ENCODE peak calls at places on chromosomes 13 and 19, in five cellular contexts. X, B, H, C and Z are unnamed samples.
A peak's percentile ranks its signal among the peaks of the same experiment; 100 is the strongest.

GRCh38 chr19:55552620-55553019 is 7.3 kb upstream of the SBK3 start:
- DNase-seq in X (no peak), B (no peak), H (no peak), C (peak; percentile 43), Z (no peak)

GRCh38 chr19:51203941-51204720 is 20.7 kb upstream of the CD33 start:
- DNase-seq in X (no peak), B (no peak), H (no peak), C (no peak), Z (no peak)

GRCh38 chr19:38358071-38358470 is 16.3 kb upstream of the PSMD8 start:
- DNase-seq in X (no peak), B (no peak), H (no peak), C (no peak), Z (no peak)

GRCh38 chr19:58406818-58407657 is 1.4 kb upstream of the ZNF584 start:
- DNase-seq in X (no peak), B (no peak), H (no peak), C (peak; percentile 58), Z (no peak)

GRCh38 chr13:79062291-79062690 is 343.8 kb downstream of the RBM26 start:
- DNase-seq in X (no peak), B (no peak), H (no peak), C (no peak), Z (no peak)

GRCh38 chr19:38917516-38917915 is 5.5 kb upstream of the CCER2 start:
- DNase-seq in X (no peak), B (no peak), H (no peak), C (no peak), Z (no peak)

GRCh38 chr13:84263354-84264069 is 381.2 kb upstream of the SLITRK1 start:
- DNase-seq in X (peak; percentile 3), B (no peak), H (no peak), C (no peak), Z (no peak)

GRCh38 chr19:48794291-48794690 is 16.5 kb downstream of the BCAT2 start:
- DNase-seq in X (no peak), B (no peak), H (no peak), C (no peak), Z (no peak)

GRCh38 chr13:28316129-28316528 is 177.8 kb downstream of the PAN3 start:
- DNase-seq in X (no peak), B (no peak), H (no peak), C (peak; percentile 61), Z (no peak)

GRCh38 chr19:2381151-2381822 is 21.2 kb downstream of the TMPRSS9 start:
- DNase-seq in X (no peak), B (no peak), H (no peak), C (no peak), Z (no peak)

GRCh38 chr13:93723316-93723715 is 496.7 kb downstream of the GPC6 start:
- DNase-seq in X (no peak), B (no peak), H (no peak), C (no peak), Z (no peak)

GRCh38 chr13:95834134-95834765 is 157.3 kb downstream of the DNAJC3 start:
- DNase-seq in X (peak; percentile 28), B (peak; percentile 26), H (peak; percentile 56), C (peak; percentile 32), Z (peak; percentile 81)

GRCh38 chr19:39848392-39848791 is 2.2 kb upstream of the FBL start:
- DNase-seq in X (no peak), B (no peak), H (no peak), C (no peak), Z (no peak)

GRCh38 chr19:51571599-51571998 is 516 bp downstream of the ZNF175 start:
- DNase-seq in X (no peak), B (no peak), H (no peak), C (no peak), Z (no peak)

GRCh38 chr13:21240586-21240985 is 64.1 kb downstream of the MRPL57 start:
- DNase-seq in X (no peak), B (no peak), H (no peak), C (no peak), Z (no peak)

DNA sequence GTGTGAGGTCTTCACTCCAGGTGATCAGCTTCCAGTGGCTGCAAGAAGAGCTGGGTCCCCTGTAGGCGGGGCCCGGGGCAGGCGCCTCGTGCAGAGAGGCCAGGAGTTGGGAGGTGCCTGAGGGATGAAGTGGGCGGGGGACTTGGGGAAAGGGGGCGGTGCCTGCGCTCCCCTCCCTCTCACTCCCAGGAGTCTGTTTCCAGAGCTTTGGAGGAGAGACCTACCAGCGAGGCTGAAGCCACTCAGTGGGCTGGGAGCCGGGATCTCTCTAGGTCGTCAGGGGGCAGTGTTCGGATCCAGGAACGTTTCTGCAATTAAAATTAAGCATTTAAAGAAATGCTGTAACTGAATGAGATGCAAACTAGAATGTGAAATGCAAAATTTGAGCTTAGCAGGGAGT is 11.8 kb downstream of the ZNF160 start:
- DNase-seq in X (no peak), B (no peak), H (peak; percentile 37), C (no peak), Z (peak; percentile 79)
- TF ChIP-seq KDM1A in X (no peak), B (no peak), H (no peak), C (no peak), Z (no peak)

GRCh38 chr13:36341718-36342117 is 4.5 kb downstream of the SPART start:
- DNase-seq in X (no peak), B (no peak), H (no peak), C (no peak), Z (no peak)
- TF ChIP-seq MAX in X (no peak), B (no peak), H (no peak), C (no peak), Z (no peak)

GRCh38 chr19:54298357-54299125 is 14.4 kb downstream of the LILRA5 start:
- DNase-seq in X (no peak), B (no peak), H (no peak), C (no peak), Z (no peak)

GRCh38 chr19:54299515-54299914 is 13.5 kb downstream of the LILRA5 start:
- DNase-seq in X (no peak), B (no peak), H (no peak), C (no peak), Z (no peak)

GRCh38 chr19:54297759-54298305 is 15.1 kb downstream of the LILRA5 start:
- DNase-seq in X (no peak), B (no peak), H (no peak), C (no peak), Z (no peak)

GRCh38 chr19:54299126-54299498 is 13.9 kb downstream of the LILRA5 start:
- DNase-seq in X (no peak), B (no peak), H (no peak), C (no peak), Z (no peak)

DNA sequence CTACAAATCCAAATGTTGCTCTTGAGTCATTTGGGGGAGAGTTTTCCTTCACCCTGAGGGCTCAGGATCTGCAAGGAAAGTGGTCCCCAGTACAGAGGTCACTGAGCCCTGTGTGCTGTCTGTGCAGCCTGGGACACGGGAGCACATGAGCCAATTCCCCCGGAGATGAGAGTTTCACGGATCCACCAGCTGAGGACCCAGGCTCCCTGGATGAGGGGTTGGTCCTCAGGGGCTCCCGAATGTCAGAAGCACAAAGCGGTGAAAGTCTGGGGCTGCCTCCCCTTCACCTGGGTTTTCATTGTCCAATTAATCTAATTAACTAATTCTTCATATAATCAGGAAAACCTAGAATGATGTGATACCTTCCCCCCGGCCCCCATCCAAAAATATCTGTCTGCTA is 13.6 kb upstream of the LILRB2 start:
- DNase-seq in X (no peak), B (no peak), H (no peak), C (no peak), Z (no peak)
- TF ChIP-seq KDM1A in X (no peak), B (no peak), H (no peak), C (no peak), Z (no peak)

DNA sequence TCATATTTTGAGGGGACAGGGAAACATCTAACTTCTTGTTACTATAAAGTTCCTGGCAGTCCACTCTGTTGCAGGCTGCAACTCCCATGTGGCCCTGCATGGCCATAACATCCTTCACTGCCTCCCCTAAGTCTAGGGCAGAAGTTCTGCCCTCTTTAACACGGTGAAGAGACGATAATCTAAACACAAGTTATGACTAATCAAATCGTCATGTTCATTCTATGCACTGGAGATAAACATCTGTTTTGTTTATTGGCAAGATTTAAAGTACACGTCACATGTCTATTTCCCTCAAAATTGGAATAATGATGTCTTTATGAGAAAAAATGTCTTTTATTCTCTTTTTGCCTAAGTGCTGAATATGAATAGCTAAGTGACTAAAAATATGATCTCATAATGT is 1629.4 kb downstream of the PCDH9 start:
- DNase-seq in X (no peak), B (no peak), H (no peak), C (no peak), Z (no peak)
- TF ChIP-seq MAX in X (no peak), B (no peak), H (no peak), C (no peak), Z (no peak)

GRCh38 chr13:100184095-100184494 is 95.2 kb downstream of the PCCA start:
- DNase-seq in X (no peak), B (no peak), H (no peak), C (no peak), Z (no peak)

GRCh38 chr13:100182894-100183490 is 94.1 kb downstream of the PCCA start:
- DNase-seq in X (no peak), B (no peak), H (no peak), C (peak; percentile 53), Z (no peak)
- TF ChIP-seq KDM1A in X (no peak), B (no peak), H (no peak), C (no peak), Z (no peak)

DNA sequence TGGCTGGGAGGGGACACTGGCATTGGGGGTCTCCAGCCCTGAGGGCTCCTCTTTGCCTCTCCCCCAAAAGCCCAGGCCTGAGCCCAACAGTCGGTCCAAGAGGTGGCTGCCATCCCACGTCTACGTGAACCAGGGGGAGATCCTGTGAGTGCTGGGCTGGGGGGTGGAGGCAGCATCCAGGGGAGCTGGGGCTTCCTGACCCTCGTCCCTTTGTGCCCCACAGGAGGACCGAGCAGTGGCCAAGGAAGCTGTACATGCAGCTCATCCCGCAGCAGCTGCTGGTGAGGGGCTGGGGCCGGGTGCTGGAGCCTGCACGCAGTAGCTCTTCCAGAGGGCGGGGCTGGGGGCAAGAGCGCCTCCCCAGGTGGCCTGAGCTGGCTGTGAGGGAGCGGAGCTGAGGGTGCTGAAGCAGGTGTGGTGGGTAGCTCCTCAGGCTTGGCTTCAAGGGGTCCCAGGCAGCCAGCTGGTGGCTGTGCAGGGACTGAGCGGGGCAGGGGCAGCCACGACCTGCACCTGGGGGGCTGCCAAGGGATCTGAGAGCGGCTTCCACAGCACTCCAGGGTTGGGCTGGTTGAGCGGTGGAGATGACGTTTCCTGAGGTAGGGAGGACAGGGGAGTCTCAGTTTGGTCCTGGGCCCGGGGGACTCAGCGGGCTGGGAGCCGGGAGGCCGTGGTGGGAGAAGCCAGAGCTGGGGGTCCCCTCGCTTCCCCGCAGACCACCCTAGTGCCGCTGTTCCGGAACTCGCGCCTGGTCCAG is 7.1 kb downstream of the PTOV1 start:
- DNase-seq in X (no peak), B (no peak), H (no peak), C (no peak), Z (no peak)
- TF ChIP-seq MAX in X (no peak), B (peak; percentile 7), H (no peak), C (no peak), Z (no peak)

DNA sequence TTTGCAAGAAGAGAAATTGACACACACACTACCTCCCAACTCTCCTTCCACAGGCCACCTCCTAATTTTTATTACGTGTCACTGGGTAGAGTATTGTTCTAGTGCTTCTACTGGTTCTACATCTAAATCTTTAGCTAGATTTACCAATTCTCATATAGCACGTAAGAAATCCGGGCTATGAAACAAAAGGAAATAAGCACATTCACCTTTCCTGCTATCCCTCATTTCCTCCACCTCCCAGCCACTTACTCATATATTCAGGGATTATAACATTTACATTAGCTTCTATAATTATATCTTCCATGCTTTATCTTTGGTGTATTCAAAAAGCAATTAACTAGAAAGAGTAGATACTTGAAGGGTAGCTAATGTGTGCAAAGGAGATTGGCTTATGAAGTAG is 39.7 kb downstream of the USP12 start:
- DNase-seq in X (no peak), B (no peak), H (no peak), C (no peak), Z (no peak)
- TF ChIP-seq KDM1A in X (no peak), B (no peak), H (no peak), C (no peak), Z (no peak)